ENCODE peak calls at places on chromosomes 12 and 14, in seven cellular contexts. One of them, this sample, is unnamed.

GRCh38 chr12:132622437-132623071 is 4.0 kb downstream of the P2RX2 start:
- DNase-seq in fibroblast of mammary gland: peak
- DNase-seq in astrocyte of the spinal cord: peak
- DNase-seq in glutamatergic neuron: no peak
- DNase-seq in A549: no peak
- DNase-seq in transverse colon: no peak
- DNase-seq in progenitor cell of endocrine pancreas: no peak
- DNase-seq in this sample: peak

GRCh38 chr12:62834971-62835547 is 99.9 kb downstream of the PPM1H start:
- DNase-seq in fibroblast of mammary gland: peak
- DNase-seq in astrocyte of the spinal cord: peak
- DNase-seq in glutamatergic neuron: no peak
- DNase-seq in A549: no peak
- DNase-seq in transverse colon: no peak
- DNase-seq in progenitor cell of endocrine pancreas: no peak
- DNase-seq in this sample: no peak

GRCh38 chr12:57012600-57013465 is 3.5 kb downstream of the TAC3 start:
- DNase-seq in fibroblast of mammary gland: no peak
- DNase-seq in astrocyte of the spinal cord: no peak
- DNase-seq in glutamatergic neuron: no peak
- DNase-seq in A549: no peak
- DNase-seq in transverse colon: no peak
- DNase-seq in progenitor cell of endocrine pancreas: no peak
- DNase-seq in this sample: no peak

GRCh38 chr14:69547701-69548348 is 26.8 kb downstream of the CCDC177 start:
- DNase-seq in fibroblast of mammary gland: peak
- DNase-seq in astrocyte of the spinal cord: peak
- DNase-seq in glutamatergic neuron: peak
- DNase-seq in A549: no peak
- DNase-seq in transverse colon: no peak
- DNase-seq in progenitor cell of endocrine pancreas: peak
- DNase-seq in this sample: no peak

GRCh38 chr12:107411792-107412535 is 273.6 kb upstream of the PWP1 start:
- DNase-seq in fibroblast of mammary gland: peak
- DNase-seq in astrocyte of the spinal cord: peak
- DNase-seq in glutamatergic neuron: no peak
- DNase-seq in A549: peak
- DNase-seq in transverse colon: no peak
- DNase-seq in progenitor cell of endocrine pancreas: no peak
- DNase-seq in this sample: no peak

GRCh38 chr12:114682920-114683708 is 861 bp downstream of the TBX3 start:
- DNase-seq in fibroblast of mammary gland: no peak
- DNase-seq in astrocyte of the spinal cord: no peak
- DNase-seq in glutamatergic neuron: peak
- DNase-seq in A549: peak
- DNase-seq in transverse colon: peak
- DNase-seq in progenitor cell of endocrine pancreas: no peak
- DNase-seq in this sample: no peak

GRCh38 chr12:11765817-11766794 is 116.6 kb downstream of the ETV6 start:
- DNase-seq in fibroblast of mammary gland: peak
- DNase-seq in astrocyte of the spinal cord: peak
- DNase-seq in glutamatergic neuron: no peak
- DNase-seq in A549: no peak
- DNase-seq in transverse colon: peak
- DNase-seq in progenitor cell of endocrine pancreas: no peak
- DNase-seq in this sample: no peak

GRCh38 chr14:93239869-93240677 is 33.0 kb downstream of the UBR7 start:
- DNase-seq in fibroblast of mammary gland: peak
- DNase-seq in astrocyte of the spinal cord: peak
- DNase-seq in glutamatergic neuron: no peak
- DNase-seq in A549: peak
- DNase-seq in transverse colon: no peak
- DNase-seq in progenitor cell of endocrine pancreas: no peak
- DNase-seq in this sample: no peak

GRCh38 chr14:94392510-94392935 is 4.1 kb upstream of the SERPINA1 start:
- DNase-seq in fibroblast of mammary gland: peak
- DNase-seq in astrocyte of the spinal cord: peak
- DNase-seq in glutamatergic neuron: no peak
- DNase-seq in A549: no peak
- DNase-seq in transverse colon: no peak
- DNase-seq in progenitor cell of endocrine pancreas: no peak
- DNase-seq in this sample: no peak

GRCh38 chr12:103053089-103053488 is 95.6 kb downstream of the ASCL1 start:
- DNase-seq in fibroblast of mammary gland: no peak
- DNase-seq in astrocyte of the spinal cord: no peak
- DNase-seq in glutamatergic neuron: no peak
- DNase-seq in A549: no peak
- DNase-seq in transverse colon: no peak
- DNase-seq in progenitor cell of endocrine pancreas: no peak
- DNase-seq in this sample: no peak

DNA sequence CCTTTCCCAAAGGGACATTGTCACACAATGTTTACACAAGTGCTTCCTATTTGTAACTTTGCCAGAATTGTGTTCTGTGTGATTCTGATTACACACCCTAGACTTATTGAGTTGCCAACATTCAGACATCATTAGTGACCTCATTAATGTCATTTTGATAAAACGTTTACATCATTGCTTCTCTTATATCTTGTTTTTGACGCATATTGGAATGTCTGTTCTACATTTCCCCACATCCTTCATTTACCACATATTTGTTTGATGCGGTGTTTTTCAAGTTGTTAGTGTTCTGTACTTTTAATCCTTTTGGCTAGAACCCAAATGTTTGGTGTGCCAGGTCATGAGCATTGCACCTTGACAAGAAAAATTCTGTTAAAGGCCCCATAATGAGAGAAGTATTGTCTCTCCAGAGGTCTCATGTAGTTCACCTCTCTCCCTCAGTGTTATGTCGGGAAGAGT is 305.5 kb downstream of the AEBP2 start:
- DNase-seq in fibroblast of mammary gland: peak
- DNase-seq in astrocyte of the spinal cord: peak
- DNase-seq in glutamatergic neuron: no peak
- DNase-seq in A549: no peak
- DNase-seq in transverse colon: no peak
- DNase-seq in progenitor cell of endocrine pancreas: no peak
- DNase-seq in this sample: no peak
- TF ChIP-seq CTCF in fibroblast of mammary gland: no peak
- TF ChIP-seq CTCF in astrocyte of the spinal cord: no peak
- TF ChIP-seq CTCF in glutamatergic neuron: no peak
- TF ChIP-seq CTCF in A549: no peak
- TF ChIP-seq CTCF in transverse colon: no peak
- TF ChIP-seq CTCF in progenitor cell of endocrine pancreas: no peak
- TF ChIP-seq CTCF in this sample: no peak

DNA sequence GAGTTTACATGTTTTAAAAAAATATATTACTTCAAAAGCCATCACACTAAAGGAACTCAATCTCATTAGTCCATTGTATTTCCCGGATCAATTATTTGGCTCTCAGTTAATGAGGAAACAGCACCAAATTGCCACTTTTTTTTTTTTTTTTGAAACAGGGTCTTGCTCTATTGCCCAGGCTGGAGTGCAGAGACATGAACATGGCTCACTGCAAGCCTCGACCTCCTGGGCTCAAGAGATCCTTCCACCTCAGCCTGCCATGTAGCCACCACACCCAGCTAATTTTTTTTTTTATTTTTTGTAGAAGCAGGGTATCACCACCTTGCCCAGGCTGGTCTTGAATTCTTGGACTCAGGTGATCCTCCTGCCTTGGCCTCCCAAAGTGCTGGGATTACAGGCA is 77.4 kb downstream of the CLIP1 start:
- DNase-seq in fibroblast of mammary gland: no peak
- DNase-seq in astrocyte of the spinal cord: no peak
- DNase-seq in glutamatergic neuron: no peak
- DNase-seq in A549: no peak
- DNase-seq in transverse colon: no peak
- DNase-seq in progenitor cell of endocrine pancreas: no peak
- DNase-seq in this sample: no peak
- TF ChIP-seq CTCF in fibroblast of mammary gland: no peak
- TF ChIP-seq CTCF in astrocyte of the spinal cord: no peak
- TF ChIP-seq CTCF in glutamatergic neuron: no peak
- TF ChIP-seq CTCF in A549: no peak
- TF ChIP-seq CTCF in transverse colon: no peak
- TF ChIP-seq CTCF in progenitor cell of endocrine pancreas: no peak
- TF ChIP-seq CTCF in this sample: no peak

GRCh38 chr14:59022144-59022543 is 166.3 kb upstream of the DAAM1 start:
- DNase-seq in fibroblast of mammary gland: peak
- DNase-seq in astrocyte of the spinal cord: no peak
- DNase-seq in glutamatergic neuron: no peak
- DNase-seq in A549: no peak
- DNase-seq in transverse colon: no peak
- DNase-seq in progenitor cell of endocrine pancreas: no peak
- DNase-seq in this sample: no peak
- TF ChIP-seq CTCF in fibroblast of mammary gland: peak
- TF ChIP-seq CTCF in astrocyte of the spinal cord: no peak
- TF ChIP-seq CTCF in glutamatergic neuron: no peak
- TF ChIP-seq CTCF in A549: peak
- TF ChIP-seq CTCF in transverse colon: peak
- TF ChIP-seq CTCF in progenitor cell of endocrine pancreas: no peak
- TF ChIP-seq CTCF in this sample: no peak

DNA sequence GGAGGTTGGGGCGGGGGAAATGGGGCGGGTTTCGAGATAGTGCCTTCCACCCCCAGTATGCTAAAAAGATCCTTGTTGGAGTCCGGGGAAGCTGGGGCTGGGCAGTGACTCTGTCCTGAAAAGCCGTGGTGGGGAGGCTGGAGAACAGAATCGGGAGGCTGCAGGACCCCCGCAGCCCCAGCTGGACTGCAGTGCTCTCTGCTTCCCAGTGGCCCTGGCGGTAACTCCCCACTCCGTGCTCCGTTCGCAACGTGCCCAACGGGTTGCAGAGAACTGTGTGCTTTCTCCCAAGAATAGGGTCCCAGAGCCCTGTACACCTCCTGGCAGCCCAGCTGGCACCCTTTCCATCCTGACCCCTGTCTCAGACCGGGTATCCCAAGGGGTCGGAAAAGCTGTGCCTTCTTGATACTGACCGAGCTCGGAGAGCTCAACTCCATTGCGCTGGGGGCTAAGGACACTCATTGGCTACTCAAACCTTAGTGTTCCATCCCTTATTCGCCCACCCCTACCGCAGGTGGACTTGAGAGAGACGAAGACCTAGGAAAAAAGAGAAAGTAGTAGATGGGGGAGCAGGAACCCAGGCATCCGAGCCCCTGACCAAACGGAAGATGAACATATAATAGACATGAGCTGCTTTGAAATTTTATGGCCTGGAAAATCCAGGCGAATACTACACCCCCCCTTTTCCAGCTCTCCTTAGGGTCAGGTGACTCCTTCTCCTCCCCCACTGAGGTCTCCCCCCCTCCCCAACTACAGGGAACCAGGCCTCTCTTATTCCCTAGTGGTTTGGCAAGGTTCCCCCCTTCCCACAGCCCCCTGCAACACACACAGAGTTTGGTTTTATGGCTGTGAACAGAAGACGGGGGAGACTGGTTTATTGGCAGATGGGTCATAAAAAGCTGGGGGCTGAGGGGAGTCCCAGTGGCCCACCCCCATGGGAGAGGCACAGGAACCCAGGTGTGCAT is 1.3 kb downstream of the GDF11 start:
- DNase-seq in fibroblast of mammary gland: no peak
- DNase-seq in astrocyte of the spinal cord: no peak
- DNase-seq in glutamatergic neuron: peak
- DNase-seq in A549: no peak
- DNase-seq in transverse colon: no peak
- DNase-seq in progenitor cell of endocrine pancreas: no peak
- DNase-seq in this sample: no peak
- TF ChIP-seq CTCF in fibroblast of mammary gland: no peak
- TF ChIP-seq CTCF in astrocyte of the spinal cord: no peak
- TF ChIP-seq CTCF in glutamatergic neuron: no peak
- TF ChIP-seq CTCF in A549: no peak
- TF ChIP-seq CTCF in transverse colon: no peak
- TF ChIP-seq CTCF in progenitor cell of endocrine pancreas: no peak
- TF ChIP-seq CTCF in this sample: no peak

DNA sequence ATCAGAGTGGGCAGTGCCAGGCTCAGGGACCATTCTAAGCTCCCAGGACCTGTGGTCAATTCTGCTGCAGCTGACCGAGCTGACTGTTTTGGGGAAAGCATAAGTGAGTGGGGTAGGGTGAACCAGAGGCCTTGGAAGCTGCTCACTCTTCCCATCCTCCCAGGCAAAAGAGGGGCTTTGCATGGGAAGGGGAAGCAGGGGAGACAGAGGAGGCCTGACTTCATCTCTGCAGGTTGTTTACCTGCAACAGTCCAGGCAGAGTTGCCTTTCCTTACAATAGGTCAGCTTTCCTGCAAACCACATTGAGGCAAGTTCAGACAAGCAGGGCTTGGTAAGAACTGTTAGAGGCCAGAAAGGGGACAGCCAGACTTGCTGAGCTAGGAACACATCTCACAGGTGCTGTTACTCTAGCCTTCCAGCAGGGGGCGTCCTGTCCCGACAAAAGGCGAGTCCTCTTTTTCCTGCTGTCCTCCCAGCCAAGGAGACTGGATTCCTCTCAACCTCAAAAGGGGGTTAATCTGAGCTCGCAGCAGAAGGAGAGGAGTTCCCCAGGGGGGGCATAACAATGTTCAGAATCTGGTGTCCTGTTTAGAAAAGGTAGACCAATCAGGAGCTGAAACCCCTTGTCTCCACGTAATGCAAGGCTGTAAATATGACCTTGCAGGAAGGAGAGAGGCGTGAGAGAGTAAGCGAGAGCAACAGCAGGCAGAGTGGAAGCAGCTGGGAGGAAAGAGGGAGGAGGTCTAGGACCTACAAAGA is 4.3 kb upstream of the DHRS2 start:
- DNase-seq in fibroblast of mammary gland: peak
- DNase-seq in astrocyte of the spinal cord: peak
- DNase-seq in glutamatergic neuron: peak
- DNase-seq in A549: peak
- DNase-seq in transverse colon: peak
- DNase-seq in progenitor cell of endocrine pancreas: peak
- DNase-seq in this sample: peak
- TF ChIP-seq CTCF in fibroblast of mammary gland: peak
- TF ChIP-seq CTCF in astrocyte of the spinal cord: peak
- TF ChIP-seq CTCF in glutamatergic neuron: peak
- TF ChIP-seq CTCF in A549: peak
- TF ChIP-seq CTCF in transverse colon: peak
- TF ChIP-seq CTCF in progenitor cell of endocrine pancreas: peak
- TF ChIP-seq CTCF in this sample: no peak